ENCODE peak calls at places on chromosomes 7 and 10, in six cellular contexts. O is trophoblast cell, S is mesenchymal stem cell, V is H9, Z is IMR-90, Y is H1. H is an unnamed sample.

GRCh38 chr7:5470721-5471311 is 47.2 kb upstream of the TNRC18 start:
- DNase-seq in O (no peak), S (no peak), V (no peak), Z (peak; percentile 40), Y (no peak), H (no peak)

GRCh38 chr7:93973134-93973533 is 31.0 kb downstream of the BET1 start:
- DNase-seq in O (no peak), S (no peak), V (no peak), Z (peak; percentile 70), Y (no peak), H (no peak)

GRCh38 chr7:98420966-98421612 is 20.2 kb upstream of the BAIAP2L1 start:
- DNase-seq in O (peak; percentile 96), S (peak; percentile 29), V (peak; percentile 92), Z (no peak), Y (peak; percentile 75), H (peak; percentile 58)

GRCh38 chr10:11035318-11035920 is 17.7 kb downstream of the CELF2 start:
- DNase-seq in O (no peak), S (peak; percentile 77), V (peak; percentile 59), Z (peak; percentile 79), Y (no peak), H (no peak)

GRCh38 chr7:44258423-44258760 is 57.6 kb downstream of the YKT6 start:
- DNase-seq in O (no peak), S (no peak), V (no peak), Z (no peak), Y (no peak), H (no peak)

GRCh38 chr7:65233409-65234034 is 140.1 kb upstream of the ZNF92 start:
- DNase-seq in O (peak; percentile 81), S (no peak), V (no peak), Z (no peak), Y (no peak), H (no peak)

GRCh38 chr10:44395396-44395795 is 10.5 kb upstream of the CXCL12 start:
- DNase-seq in O (no peak), S (no peak), V (no peak), Z (no peak), Y (no peak), H (no peak)

GRCh38 chr7:55382251-55382650 is 17.1 kb downstream of the LANCL2 start:
- DNase-seq in O (no peak), S (no peak), V (no peak), Z (no peak), Y (no peak), H (no peak)

GRCh38 chr7:88539977-88540376 is 219.5 kb upstream of the ZNF804B start:
- DNase-seq in O (no peak), S (no peak), V (no peak), Z (no peak), Y (no peak), H (no peak)

GRCh38 chr10:122802282-122802681 is 43.4 kb downstream of the CUZD1 start:
- DNase-seq in O (no peak), S (no peak), V (no peak), Z (no peak), Y (no peak), H (no peak)

GRCh38 chr7:52936750-52937149 is 98.7 kb upstream of the POM121L12 start:
- DNase-seq in O (no peak), S (no peak), V (no peak), Z (no peak), Y (no peak), H (no peak)

GRCh38 chr10:49435225-49435624 is 39.3 kb upstream of the DRGX start:
- DNase-seq in O (peak; percentile 60), S (peak; percentile 3), V (no peak), Z (no peak), Y (no peak), H (no peak)

GRCh38 chr10:22962817-22963216 is 35.0 kb downstream of the ARMC3 start:
- DNase-seq in O (no peak), S (no peak), V (no peak), Z (no peak), Y (no peak), H (no peak)

GRCh38 chr7:104207348-104207730 is 474 bp downstream of the ORC5 start:
- DNase-seq in O (no peak), S (peak; percentile 44), V (no peak), Z (peak; percentile 12), Y (no peak), H (no peak)

GRCh38 chr10:6530211-6530840 is 49.8 kb downstream of the PRKCQ start:
- DNase-seq in O (no peak), S (no peak), V (no peak), Z (no peak), Y (no peak), H (no peak)

GRCh38 chr10:4781955-4782354 is 44.1 kb upstream of the AKR1E2 start:
- DNase-seq in O (peak; percentile 5), S (no peak), V (no peak), Z (no peak), Y (no peak), H (no peak)

GRCh38 chr10:14476641-14477407 is 146.1 kb upstream of the FRMD4A start:
- DNase-seq in O (peak; percentile 44), S (no peak), V (no peak), Z (peak; percentile 77), Y (no peak), H (no peak)

GRCh38 chr10:18737236-18737635 is 78.0 kb downstream of the ARL5B start:
- DNase-seq in O (peak; percentile 23), S (no peak), V (no peak), Z (peak; percentile 66), Y (no peak), H (no peak)

GRCh38 chr7:36084485-36085091 is 68.5 kb upstream of the EEPD1 start:
- DNase-seq in O (peak; percentile 76), S (peak; percentile 29), V (peak; percentile 80), Z (peak; percentile 41), Y (peak; percentile 23), H (peak; percentile 14)

GRCh38 chr10:97196213-97197029 is 10.7 kb upstream of the SLIT1 start:
- DNase-seq in O (peak; percentile 47), S (peak; percentile 66), V (peak; percentile 85), Z (peak; percentile 43), Y (peak; percentile 56), H (peak; percentile 71)

GRCh38 chr10:44967596-44967995 is 8.0 kb downstream of the RASSF4 start:
- DNase-seq in O (no peak), S (no peak), V (peak; percentile 7), Z (no peak), Y (no peak), H (no peak)

GRCh38 chr10:60883187-60883586 is 60.8 kb downstream of the RHOBTB1 start:
- DNase-seq in O (peak; percentile 69), S (peak; percentile 40), V (no peak), Z (peak; percentile 24), Y (no peak), H (peak; percentile 18)

GRCh38 chr7:150450491-150450992 is at the start of gene GIMAP8:
- DNase-seq in O (peak; percentile 30), S (no peak), V (no peak), Z (no peak), Y (no peak), H (no peak)

DNA sequence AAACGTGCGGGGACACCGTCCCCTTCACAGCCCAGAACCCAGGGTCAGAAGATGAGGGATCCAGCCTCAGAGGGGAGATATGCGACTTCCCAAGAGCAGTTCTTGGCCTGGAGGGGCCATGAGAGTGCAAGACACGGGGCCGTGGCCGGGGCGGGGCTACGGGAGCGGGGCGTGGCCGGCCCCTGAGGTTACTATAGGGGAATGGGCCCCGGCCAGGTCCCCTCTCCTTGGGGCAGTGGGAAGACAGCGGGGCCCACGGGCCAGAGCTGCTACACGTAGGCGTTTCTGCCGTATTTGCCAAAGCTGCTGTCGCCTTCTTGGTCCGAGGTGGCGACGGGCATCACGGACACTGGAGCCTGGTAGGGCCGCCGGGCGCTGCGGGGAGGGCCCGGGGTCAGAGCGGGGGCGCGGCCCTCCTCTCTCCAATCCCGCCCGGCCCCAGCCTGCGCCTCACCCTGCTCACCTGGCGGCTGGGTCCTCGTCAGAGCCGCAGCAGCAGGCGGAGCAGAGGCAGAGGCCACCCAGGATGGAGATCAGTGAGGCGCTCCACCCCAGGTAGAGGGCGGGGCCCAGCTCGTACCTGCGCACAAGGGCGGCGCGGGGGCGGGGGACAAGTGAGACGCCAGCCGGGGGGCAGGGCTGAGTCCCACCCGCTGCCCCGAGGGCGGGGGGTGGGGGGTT is 5.3 kb downstream of the CLDN15 start:
- DNase-seq in O (peak; percentile 87), S (no peak), V (peak; percentile 74), Z (no peak), Y (peak; percentile 39), H (no peak)
- H4K8ac ChIP-seq in O (peak overlapping the region; percentile 75), S (no peak overlapping the region), V (no peak overlapping the region), Z (peak overlapping the region; percentile 36), Y (peak overlapping the region; percentile 82), H (peak overlapping the region; percentile 43)

GRCh38 chr10:43108951-43109350 is 29.3 kb upstream of the CSGALNACT2 start:
- DNase-seq in O (peak; percentile 66), S (no peak), V (no peak), Z (no peak), Y (no peak), H (no peak)

GRCh38 chr10:43105793-43106158 is 28.9 kb downstream of the RET start:
- DNase-seq in O (no peak), S (no peak), V (no peak), Z (no peak), Y (no peak), H (no peak)

GRCh38 chr10:43109671-43110249 is 28.5 kb upstream of the CSGALNACT2 start:
- DNase-seq in O (no peak), S (no peak), V (no peak), Z (no peak), Y (no peak), H (no peak)

GRCh38 chr10:43105119-43105792 is 28.4 kb downstream of the RET start:
- DNase-seq in O (peak; percentile 80), S (peak; percentile 86), V (peak; percentile 90), Z (peak; percentile 63), Y (peak; percentile 75), H (peak; percentile 81)

DNA sequence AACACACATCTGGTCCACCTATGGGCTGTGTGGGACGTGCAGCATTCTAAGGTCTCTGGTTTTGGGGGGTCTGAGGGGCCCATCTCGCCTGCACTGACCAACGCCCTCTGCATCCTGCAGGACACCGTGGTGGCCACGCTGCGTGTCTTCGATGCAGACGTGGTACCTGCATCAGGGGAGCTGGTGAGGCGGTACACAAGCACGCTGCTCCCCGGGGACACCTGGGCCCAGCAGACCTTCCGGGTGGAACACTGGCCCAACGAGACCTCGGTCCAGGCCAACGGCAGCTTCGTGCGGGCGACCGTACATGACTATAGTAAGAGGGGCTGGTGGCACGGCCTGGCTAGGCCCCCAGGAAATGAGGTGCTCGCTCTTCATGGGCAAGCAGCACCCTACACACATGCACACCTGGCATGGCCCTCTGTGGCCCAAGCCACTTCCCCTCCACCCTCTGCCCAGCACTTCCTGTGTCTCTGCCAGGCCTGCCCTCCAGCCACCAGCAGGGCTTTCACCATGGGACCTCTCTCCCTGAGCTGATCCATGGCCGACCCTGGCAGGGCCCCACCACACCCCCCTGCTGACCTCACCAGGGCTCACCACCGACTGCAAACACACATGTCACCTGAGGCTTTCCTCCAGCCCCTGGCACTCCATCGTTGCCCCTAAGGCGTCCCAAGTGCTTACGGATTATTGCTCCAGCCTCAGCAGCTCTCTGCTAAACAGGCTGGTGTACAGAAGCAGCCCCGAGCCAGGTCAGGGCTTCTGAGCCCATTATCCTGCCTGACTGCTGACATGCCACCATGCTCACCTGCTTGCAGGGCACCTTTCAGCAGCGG is 29.6 kb downstream of the RET start:
- DNase-seq in O (no peak), S (no peak), V (no peak), Z (no peak), Y (no peak), H (no peak)
- H4K91ac ChIP-seq in O (no peak overlapping the region), S (no peak overlapping the region), V (no peak overlapping the region), Z (no peak overlapping the region), Y (no peak overlapping the region), H (peak overlapping the region; percentile 27)

GRCh38 chr10:33263453-33263852 is 71.0 kb downstream of the NRP1 start:
- DNase-seq in O (peak; percentile 33), S (peak; percentile 19), V (no peak), Z (peak; percentile 39), Y (no peak), H (no peak)
- H3K4me2 ChIP-seq in O (no peak overlapping the region), S (no peak overlapping the region), V (no peak overlapping the region), Z (peak overlapping the region; percentile 22), Y (no peak overlapping the region), H (no peak overlapping the region)

GRCh38 chr10:88042162-88043100 is 179.0 kb downstream of the PTEN start:
- DNase-seq in O (peak; percentile 63), S (peak; percentile 70), V (peak; percentile 36), Z (peak; percentile 78), Y (no peak), H (no peak)
- H4K8ac ChIP-seq in O (no peak overlapping the region), S (no peak overlapping the region), V (no peak overlapping the region), Z (no peak overlapping the region), Y (no peak overlapping the region), H (no peak overlapping the region)

H was measured in neuronal stem cell.